ENCODE peak calls at places on chromosomes 11 and 22, in nine cellular contexts. B is GM20000; M is activated CD4-positive, alpha-beta T cell treated with anti-CD3 and anti-CD28 coated beads, Interleukin-2, amount 50 U/mL, for 48 hours; S is stimulated activated CD4-positive, alpha-beta T cell treated with anti-CD3 and anti-CD28 coated beads, Interleukin-12 subunit alpha, Interleukin-12 subunit beta, amount 100 ng/mL, for 48 hours; A is AG10803; N is left cardiac atrium; V is fibroblast of mammary gland; T is aorta; P is NCI-H1092. W is an unnamed sample.

GRCh38 chr11:11786771-11787170 is 55.0 kb upstream of the USP47 start:
- DNase-seq in B (no peak), A (peak; percentile 43), V (peak; percentile 46), T (no peak), S (no peak), P (no peak), N (no peak), M (no peak), W (no peak)

GRCh38 chr11:60935676-60936442 is 11.6 kb downstream of the TMEM132A start:
- DNase-seq in T (no peak), P (no peak), A (no peak), S (no peak), V (no peak), M (no peak), B (no peak), N (no peak), W (no peak)

GRCh38 chr11:115617767-115618166 is 113.6 kb upstream of the CADM1 start:
- DNase-seq in B (no peak), V (no peak), N (no peak), S (no peak), M (no peak), P (no peak), T (no peak), A (no peak), W (no peak)

GRCh38 chr11:120179071-120179672 is 31.7 kb upstream of the OAF start:
- DNase-seq in S (no peak), N (no peak), T (peak; percentile 37), A (no peak), M (no peak), B (no peak), P (no peak), V (peak; percentile 68), W (no peak)

GRCh38 chr22:40721266-40721665 is 42.0 kb downstream of the MCHR1 start:
- DNase-seq in B (no peak), P (no peak), T (no peak), A (peak; percentile 27), V (peak; percentile 62), S (no peak), N (no peak), M (no peak), W (no peak)

GRCh38 chr11:120001161-120002135 is 136.5 kb downstream of the TRIM29 start:
- DNase-seq in B (no peak), M (no peak), P (peak; percentile 50), A (no peak), T (no peak), V (no peak), S (no peak), N (no peak), W (no peak)

GRCh38 chr11:123560001-123560400 is 94.4 kb downstream of the SCN3B start:
- DNase-seq in M (peak; percentile 24), T (peak; percentile 76), A (peak; percentile 93), B (no peak), S (no peak), P (peak; percentile 85), V (peak; percentile 21), N (peak; percentile 62), W (peak; percentile 93)

GRCh38 chr11:132088551-132088950 is 718.1 kb downstream of the NTM start:
- DNase-seq in V (no peak), M (no peak), T (no peak), P (no peak), A (no peak), S (no peak), B (no peak), N (no peak), W (no peak)

GRCh38 chr22:31947296-31947695 is 3.0 kb downstream of the YWHAH start:
- DNase-seq in S (no peak), B (peak; percentile 63), A (no peak), V (peak; percentile 47), M (no peak), P (no peak), N (no peak), T (no peak), W (no peak)

GRCh38 chr22:44403166-44403565 is 90.4 kb upstream of the SHISAL1 start:
- DNase-seq in T (peak; percentile 25), B (no peak), M (no peak), N (no peak), A (no peak), V (no peak), P (no peak), S (no peak), W (no peak)

W was measured in thyroid gland.